ENCODE peak calls at places on chromosomes 7 and 10, in ten cellular contexts. V is NCI-H748 treated with DMSO at 0.1 percent for 48 hours; S is lower lobe of right lung; G is lung; Q is left lung; P is GM04503; J is RWPE1; H is T-helper 9 cell; F is stimulated activated CD8-positive, alpha-beta memory T cell treated with anti-CD3 and anti-CD28 coated beads, Interleukin-4, amount 100 ng/mL, for 24 hours; I is GM23248. B is an unnamed sample.

GRCh38 chr10:72981028-72981881 is 26.6 kb upstream of the PLA2G12B start:
- DNase-seq in H (no peak), J (no peak), Q (no peak), G (no peak), P (no peak), S (no peak), F (no peak), I (no peak), V (no peak), B (no peak)

GRCh38 chr10:104197364-104197763 is 34.8 kb downstream of the CFAP43 start:
- DNase-seq in S (no peak), G (no peak), I (peak; percentile 14), J (peak; percentile 80), F (no peak), H (no peak), Q (no peak), V (peak; percentile 73), P (no peak), B (no peak)

GRCh38 chr7:101173752-101174244 is 6.3 kb downstream of the NAT16 start:
- DNase-seq in S (no peak), H (peak; percentile 48), Q (no peak), G (peak; percentile 34), F (no peak), V (no peak), P (no peak), I (peak; percentile 78), J (peak; percentile 71), B (no peak)

GRCh38 chr7:133709036-133709880 is 417.9 kb upstream of the LRGUK start:
- DNase-seq in P (no peak), V (no peak), F (no peak), H (no peak), Q (no peak), G (no peak), I (peak; percentile 37), J (no peak), S (no peak), B (no peak)

GRCh38 chr10:110017940-110018339 is 10.2 kb downstream of the ADD3 start:
- DNase-seq in P (no peak), H (no peak), Q (no peak), V (no peak), S (no peak), G (no peak), J (no peak), F (no peak), I (peak; percentile 38), B (no peak)

GRCh38 chr10:32346551-32347362 is at the start of gene EPC1:
- DNase-seq in J (peak; percentile 82), P (peak; percentile 44), S (peak; percentile 90), H (peak; percentile 79), Q (peak; percentile 96), I (peak; percentile 94), G (peak; percentile 87), V (peak; percentile 69), F (peak; percentile 82), B (peak; percentile 95)

GRCh38 chr7:8295638-8296361 is 33.8 kb upstream of the ICA1 start:
- DNase-seq in H (no peak), S (no peak), P (peak; percentile 25), I (peak; percentile 87), G (peak; percentile 38), Q (no peak), J (peak; percentile 74), F (no peak), V (peak; percentile 97), B (no peak)

GRCh38 chr7:71272509-71273214 is 140.7 kb downstream of the GALNT17 start:
- DNase-seq in H (no peak), V (no peak), I (no peak), P (no peak), S (no peak), G (no peak), Q (no peak), J (no peak), F (no peak), B (no peak)

GRCh38 chr10:5585517-5586222 is 60.9 kb downstream of the CALML3 start:
- DNase-seq in Q (no peak), S (peak; percentile 50), G (peak; percentile 45), P (no peak), V (peak; percentile 53), H (no peak), I (peak; percentile 40), J (no peak), F (no peak), B (peak; percentile 37)

GRCh38 chr7:127920787-127921438 is 110.3 kb downstream of the LRRC4 start:
- DNase-seq in H (no peak), J (no peak), G (no peak), S (no peak), V (no peak), F (no peak), Q (no peak), P (no peak), I (peak; percentile 84), B (no peak)

GRCh38 chr10:48626986-48627731 is 22.3 kb upstream of the ARHGAP22 start:
- DNase-seq in I (no peak), F (no peak), H (no peak), Q (no peak), V (no peak), P (no peak), J (no peak), G (peak; percentile 26), S (no peak), B (no peak)

GRCh38 chr10:70094287-70094686 is 38.3 kb downstream of the AIFM2 start:
- DNase-seq in H (no peak), V (no peak), G (no peak), P (no peak), J (no peak), I (no peak), Q (no peak), S (no peak), F (no peak), B (no peak)

GRCh38 chr10:99344715-99345114 is 15.6 kb downstream of the CNNM1 start:
- DNase-seq in P (no peak), F (no peak), S (no peak), Q (no peak), V (no peak), J (no peak), G (no peak), I (no peak), H (no peak), B (no peak)

GRCh38 chr7:151623766-151624165 is 104.1 kb upstream of the RHEB start:
- DNase-seq in H (no peak), F (no peak), Q (no peak), G (no peak), J (no peak), I (peak; percentile 27), V (no peak), S (no peak), P (no peak), B (no peak)

GRCh38 chr7:19051767-19052375 is 65.6 kb downstream of the TWIST1 start:
- DNase-seq in F (no peak), V (no peak), H (peak; percentile 1), S (no peak), Q (no peak), I (peak; percentile 62), G (no peak), P (no peak), J (peak; percentile 41), B (no peak)

GRCh38 chr10:7488418-7488829 is 77.6 kb upstream of the SFMBT2 start:
- DNase-seq in P (no peak), G (no peak), I (peak; percentile 5), S (no peak), H (no peak), J (peak; percentile 13), F (no peak), V (no peak), Q (no peak), B (no peak)

GRCh38 chr7:47683485-47683898 is 101.6 kb upstream of the TNS3 start:
- DNase-seq in J (no peak), G (no peak), S (no peak), I (no peak), Q (no peak), H (no peak), F (no peak), V (no peak), P (no peak), B (no peak)

GRCh38 chr7:27179503-27180430 is 5.3 kb downstream of the HOXA11 start:
- DNase-seq in F (peak; percentile 38), H (peak; percentile 58), J (peak; percentile 84), V (no peak), P (no peak), G (peak; percentile 52), S (peak; percentile 76), I (peak; percentile 94), Q (peak; percentile 90), B (peak; percentile 94)

GRCh38 chr10:104735469-104735868 is 94.4 kb downstream of the SORCS3 start:
- DNase-seq in Q (no peak), H (no peak), I (no peak), V (no peak), G (no peak), J (no peak), P (no peak), F (no peak), S (no peak), B (no peak)

GRCh38 chr7:6590645-6591110 is 857 bp downstream of the INTS15 start:
- DNase-seq in S (no peak), H (no peak), J (no peak), V (no peak), I (no peak), P (no peak), Q (peak; percentile 1), G (no peak), F (no peak), B (no peak)

GRCh38 chr7:92830047-92830446 is 6.3 kb downstream of the CDK6 start:
- DNase-seq in G (no peak), J (no peak), S (no peak), V (no peak), H (no peak), P (no peak), Q (no peak), F (no peak), I (no peak), B (no peak)

GRCh38 chr7:151923097-151923876 is 33.0 kb upstream of the GALNTL5 start:
- DNase-seq in V (no peak), G (peak; percentile 49), Q (no peak), J (no peak), F (no peak), H (no peak), P (no peak), I (peak; percentile 17), S (peak; percentile 70), B (no peak)

GRCh38 chr10:69407621-69408301 is 9.0 kb downstream of the TACR2 start:
- DNase-seq in G (no peak), Q (no peak), J (no peak), V (no peak), S (no peak), F (no peak), P (no peak), I (no peak), H (no peak), B (peak; percentile 53)

GRCh38 chr10:24307696-24308476 is 98.9 kb downstream of the KIAA1217 start:
- DNase-seq in H (no peak), S (no peak), Q (no peak), J (no peak), P (no peak), G (no peak), F (no peak), I (no peak), V (no peak), B (no peak)

GRCh38 chr7:82109288-82109687 is 334.3 kb downstream of the CACNA2D1 start:
- DNase-seq in V (no peak), I (peak; percentile 77), J (peak; percentile 10), G (no peak), S (no peak), Q (no peak), P (no peak), H (no peak), F (no peak), B (no peak)

GRCh38 chr10:25682203-25682950 is 251.7 kb upstream of the MYO3A start:
- DNase-seq in Q (no peak), P (no peak), G (no peak), J (peak; percentile 13), I (peak; percentile 58), V (peak; percentile 9), F (no peak), S (no peak), H (no peak), B (no peak)

GRCh38 chr10:3827768-3828403 is 42.9 kb upstream of the KLF6 start:
- DNase-seq in Q (no peak), J (no peak), G (no peak), F (no peak), I (no peak), H (no peak), V (no peak), S (no peak), P (no peak), B (no peak)

GRCh38 chr10:60334991-60335390 is 54.7 kb downstream of the ANK3 start:
- DNase-seq in J (no peak), S (no peak), I (no peak), P (no peak), V (no peak), G (no peak), F (no peak), Q (no peak), H (no peak), B (no peak)